ENCODE peak calls at places on chromosomes 13 and 19, in seven cellular contexts. E is C1 segment of cervical spinal cord, C is cardiac fibroblast, U is GM12865, Y is GM12892, K is mesothelial cell of epicardium, Q is iPS-NIHi11. O is an unnamed sample.

GRCh38 chr19:10817291-10818038 is 18.5 kb downstream of the TMED1 start:
- DNase-seq in K (no peak), Y (no peak), E (no peak), C (peak), U (no peak), Q (no peak), O (no peak)

GRCh38 chr19:43699506-43700367 is 16.1 kb upstream of the IRGC start:
- DNase-seq in C (peak), Y (no peak), E (no peak), Q (peak), U (no peak), K (peak), O (no peak)

GRCh38 chr13:44317752-44318550 is 55.7 kb upstream of the SERP2 start:
- DNase-seq in Y (no peak), K (no peak), E (no peak), U (no peak), Q (no peak), C (peak), O (no peak)

GRCh38 chr13:84037937-84038464 is 155.7 kb upstream of the SLITRK1 start:
- DNase-seq in Q (peak), K (no peak), C (no peak), U (no peak), E (no peak), Y (no peak), O (no peak)

GRCh38 chr19:13066933-13067831 is 35.5 kb downstream of the LYL1 start:
- DNase-seq in C (no peak), K (no peak), Y (no peak), U (no peak), Q (no peak), E (no peak), O (no peak)

GRCh38 chr19:32200312-32201038 is 144.9 kb upstream of the ZNF507 start:
- DNase-seq in Y (no peak), U (no peak), K (no peak), E (peak), C (no peak), Q (no peak), O (no peak)

GRCh38 chr19:50203281-50204080 is at the start of gene MYH14:
- DNase-seq in Y (no peak), U (no peak), E (peak), Q (peak), K (peak), C (peak), O (no peak)

GRCh38 chr19:51742736-51743288 is 8.9 kb downstream of the FPR1 start:
- DNase-seq in U (no peak), C (peak), E (no peak), Y (no peak), Q (no peak), K (no peak), O (no peak)

GRCh38 chr13:24652346-24652745 is 27.9 kb upstream of the ATP12A start:
- DNase-seq in U (no peak), E (no peak), K (no peak), C (no peak), Q (no peak), Y (no peak), O (no peak)

O was measured in Karpas-422.